ENCODE peak calls at places on chromosomes 7 and 10, in six cellular contexts. N is GM12891, H is GM12878, F is endothelial cell of umbilical vein, I is suprapubic skin, M is transverse colon. O is an unnamed sample.

GRCh38 chr10:47081264-47081663 is 170.0 kb downstream of the PTPN20 start:
- DNase-seq in N (no peak), H (no peak), F (no peak), I (no peak), M (no peak), O (no peak)

GRCh38 chr7:70303309-70303708 is 705.0 kb downstream of the AUTS2 start:
- DNase-seq in N (no peak), H (no peak), F (no peak), I (no peak), M (no peak), O (no peak)

GRCh38 chr7:31058122-31058521 is 6.0 kb downstream of the ADCYAP1R1 start:
- DNase-seq in N (no peak), H (no peak), F (no peak), I (no peak), M (no peak), O (no peak)

GRCh38 chr10:5573968-5574641 is 49.3 kb downstream of the CALML3 start:
- DNase-seq in N (no peak), H (no peak), F (no peak), I (peak; percentile 42), M (no peak), O (no peak)

GRCh38 chr7:49522111-49522510 is 251.3 kb upstream of the VWC2 start:
- DNase-seq in N (no peak), H (no peak), F (no peak), I (no peak), M (no peak), O (no peak)

GRCh38 chr7:130524628-130525027 is 32.7 kb downstream of the MEST start:
- DNase-seq in N (no peak), H (no peak), F (no peak), I (no peak), M (no peak), O (no peak)

GRCh38 chr7:88664630-88665233 is 94.8 kb upstream of the ZNF804B start:
- DNase-seq in N (no peak), H (no peak), F (peak; percentile 88), I (no peak), M (no peak), O (no peak)

GRCh38 chr10:45058580-45058979 is 57.9 kb downstream of the ZNF22 start:
- DNase-seq in N (no peak), H (no peak), F (peak; percentile 72), I (no peak), M (no peak), O (no peak)

GRCh38 chr7:84524714-84525694 is 330.4 kb upstream of the SEMA3A start:
- DNase-seq in N (no peak), H (no peak), F (peak; percentile 74), I (peak; percentile 66), M (no peak), O (no peak)

GRCh38 chr7:45077579-45077978 is 11.2 kb downstream of the NACAD start:
- DNase-seq in N (no peak), H (no peak), F (no peak), I (no peak), M (no peak), O (no peak)

GRCh38 chr10:24784061-24784460 is 60.4 kb upstream of the ARHGAP21 start:
- DNase-seq in N (no peak), H (no peak), F (no peak), I (no peak), M (no peak), O (no peak)

GRCh38 chr7:17962652-17963051 is 22.4 kb upstream of the SNX13 start:
- DNase-seq in N (no peak), H (no peak), F (no peak), I (no peak), M (no peak), O (no peak)

GRCh38 chr7:101171442-101171837 is 6.1 kb upstream of the VGF start:
- DNase-seq in N (no peak), H (no peak), F (no peak), I (no peak), M (no peak), O (no peak)

GRCh38 chr7:101168412-101169049 is 3.2 kb upstream of the VGF start:
- DNase-seq in N (no peak), H (no peak), F (no peak), I (no peak), M (no peak), O (no peak)

GRCh38 chr7:101170617-101171441 is 5.5 kb upstream of the VGF start:
- DNase-seq in N (no peak), H (no peak), F (no peak), I (no peak), M (no peak), O (no peak)

GRCh38 chr7:101169110-101169837 is 3.9 kb upstream of the VGF start:
- DNase-seq in N (no peak), H (no peak), F (no peak), I (no peak), M (no peak), O (no peak)

DNA sequence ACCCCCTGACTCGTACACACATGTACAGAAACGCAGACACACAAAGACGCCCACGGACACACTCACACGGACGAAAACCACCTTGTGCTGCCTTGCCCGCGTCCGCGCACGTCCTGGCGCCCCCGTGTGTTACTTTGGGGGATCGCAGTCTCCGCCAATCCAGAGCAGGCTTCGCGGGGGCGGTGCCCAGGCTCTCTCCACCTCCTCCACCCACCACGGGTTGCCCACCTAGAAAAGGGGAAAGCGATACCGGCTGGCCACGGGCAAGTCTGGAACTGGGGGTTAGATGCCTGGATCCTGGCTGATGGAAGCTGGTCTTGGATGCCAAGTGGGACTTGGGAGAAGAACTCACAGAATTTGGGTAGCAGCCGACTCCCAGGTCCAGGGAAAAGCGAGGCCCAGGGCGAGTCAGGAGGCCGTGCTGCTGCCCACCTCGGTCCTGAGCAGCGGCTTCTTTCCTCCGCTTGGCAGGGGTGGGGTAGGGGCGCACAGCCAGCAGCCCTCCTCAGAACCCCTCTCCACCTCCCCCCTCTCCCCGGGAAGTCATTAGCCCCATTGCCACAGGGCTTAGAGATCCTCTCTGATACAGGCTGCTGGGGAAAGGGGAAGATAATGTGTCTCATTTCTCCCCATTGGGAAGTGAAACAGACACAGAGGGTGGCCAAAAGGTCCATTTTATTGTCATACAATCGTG is 4.6 kb upstream of the VGF start:
- DNase-seq in N (peak; percentile 72), H (no peak), F (peak; percentile 71), I (peak; percentile 80), M (peak; percentile 79), O (no peak)
- TF ChIP-seq POLR2AphosphoS5 in N (no peak), H (no peak), F (no peak), I (no peak), M (no peak), O (no peak)

DNA sequence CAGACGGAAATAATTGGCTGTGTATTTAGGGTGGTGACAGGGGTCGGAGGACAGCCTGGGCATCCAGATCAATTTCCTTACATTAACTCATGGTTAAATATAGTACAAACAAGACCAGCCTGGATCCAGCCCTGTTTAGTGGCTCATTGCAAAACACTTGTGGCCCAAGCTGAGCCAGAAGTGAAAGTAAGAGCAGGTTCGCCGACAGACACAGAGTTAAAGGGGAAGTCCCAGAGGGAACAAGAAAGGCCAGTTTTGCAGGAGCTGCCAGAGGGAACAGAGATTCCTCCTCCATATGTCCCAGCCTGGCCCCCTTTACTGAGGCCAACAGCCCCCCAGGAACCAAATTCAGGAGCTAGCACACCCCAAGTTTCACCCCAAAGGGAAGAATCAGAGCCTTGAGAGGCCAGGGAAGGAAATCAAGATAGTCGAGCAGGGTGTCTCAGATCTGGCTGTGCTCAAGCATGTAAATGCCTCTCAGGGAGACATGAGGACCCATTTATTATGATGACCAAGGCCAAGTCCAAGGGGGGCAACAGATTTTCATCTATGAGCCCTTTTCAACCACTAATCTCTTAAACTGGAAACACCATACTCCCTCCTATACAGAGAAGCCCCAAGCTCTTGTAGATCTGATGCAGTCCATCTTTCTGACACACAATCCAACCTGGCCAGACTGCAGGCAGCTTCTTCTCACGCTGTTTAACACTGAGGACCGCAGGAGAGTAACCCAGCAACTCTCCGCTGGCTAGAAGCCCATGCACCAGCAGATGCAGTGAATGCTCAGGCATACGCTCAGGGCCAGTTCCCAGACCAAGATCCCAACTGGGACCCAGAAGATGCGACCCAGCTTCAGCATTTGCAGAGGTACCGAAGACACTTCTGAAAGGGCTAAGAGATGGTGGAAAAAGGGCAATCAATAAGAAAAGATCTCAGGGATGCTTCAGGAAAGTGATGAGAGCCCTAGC is 15.9 kb upstream of the ADCK2 start:
- DNase-seq in N (no peak), H (no peak), F (peak; percentile 43), I (peak; percentile 54), M (peak; percentile 81), O (no peak)
- TF ChIP-seq POLR2AphosphoS5 in N (no peak), H (no peak), F (no peak), I (no peak), M (no peak), O (peak; percentile 46)

GRCh38 chr10:35437829-35438228 is 101.5 kb downstream of the CCNY start:
- DNase-seq in N (no peak), H (no peak), F (no peak), I (no peak), M (no peak), O (no peak)

GRCh38 chr10:35435824-35436223 is 99.5 kb downstream of the CCNY start:
- DNase-seq in N (no peak), H (no peak), F (no peak), I (no peak), M (no peak), O (no peak)

GRCh38 chr10:35434533-35434932 is 98.2 kb downstream of the CCNY start:
- DNase-seq in N (no peak), H (no peak), F (no peak), I (no peak), M (no peak), O (no peak)

GRCh38 chr10:35432781-35433338 is 96.6 kb downstream of the CCNY start:
- DNase-seq in N (no peak), H (no peak), F (no peak), I (no peak), M (no peak), O (no peak)

GRCh38 chr10:35433851-35434426 is 97.6 kb downstream of the CCNY start:
- DNase-seq in N (no peak), H (no peak), F (no peak), I (no peak), M (no peak), O (no peak)
- TF ChIP-seq POLR2AphosphoS5 in N (no peak), H (no peak), F (no peak), I (no peak), M (no peak), O (no peak)

GRCh38 chr7:1461640-1462375 is 2.5 kb upstream of the MICALL2 start:
- DNase-seq in N (no peak), H (no peak), F (no peak), I (no peak), M (no peak), O (no peak)

GRCh38 chr7:1466524-1467271 is 7.4 kb upstream of the MICALL2 start:
- DNase-seq in N (no peak), H (no peak), F (peak; percentile 20), I (peak; percentile 84), M (peak; percentile 90), O (peak; percentile 93)

GRCh38 chr7:1468203-1468602 is 8.9 kb upstream of the MICALL2 start:
- DNase-seq in N (no peak), H (no peak), F (no peak), I (no peak), M (no peak), O (no peak)

GRCh38 chr7:1463685-1464223 is 4.5 kb upstream of the MICALL2 start:
- DNase-seq in N (no peak), H (no peak), F (no peak), I (no peak), M (peak; percentile 37), O (no peak)

DNA sequence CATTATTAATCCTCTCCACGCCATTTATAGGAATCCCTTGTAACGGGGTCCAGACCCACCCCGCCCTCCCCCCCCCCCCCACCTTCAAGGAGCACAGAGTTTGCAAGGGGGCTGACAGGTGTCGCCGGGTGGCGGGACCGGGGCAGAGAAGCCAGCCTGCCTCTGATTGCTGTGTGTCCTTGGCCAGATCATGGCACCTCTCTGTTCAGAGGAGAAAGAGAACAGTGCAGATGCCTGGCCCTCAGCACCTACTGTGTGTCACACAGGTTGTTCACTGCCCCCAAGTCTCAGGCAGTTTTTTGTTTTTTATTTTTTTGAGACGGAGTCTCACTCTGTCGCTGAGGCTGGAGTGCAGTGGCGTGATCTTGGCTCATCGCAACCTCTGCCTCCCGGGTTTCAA is 5.4 kb upstream of the MICALL2 start:
- DNase-seq in N (no peak), H (no peak), F (no peak), I (no peak), M (no peak), O (no peak)
- TF ChIP-seq POLR2AphosphoS5 in N (no peak), H (no peak), F (no peak), I (no peak), M (no peak), O (no peak)

O was measured in esophagus muscularis mucosa.